ENCODE peak calls at places on chromosomes 13 and 19, in ten cellular contexts. K, Y, O, F, N, B, U, E, V and C are unnamed samples.

GRCh38 chr13:89550842-89551422 is 1796.6 kb upstream of the MIR17HG start:
- DNase-seq in K (no peak), Y (no peak), O (no peak), F (no peak), N (no peak), B (no peak), U (no peak), E (no peak), V (no peak), C (no peak)

GRCh38 chr13:93080166-93080565 is 146.4 kb upstream of the GPC6 start:
- DNase-seq in K (no peak), Y (no peak), O (no peak), F (no peak), N (no peak), B (no peak), U (no peak), E (no peak), V (no peak), C (no peak)

GRCh38 chr13:77448689-77449088 is 86.8 kb upstream of the SCEL start:
- DNase-seq in K (no peak), Y (peak; percentile 59), O (no peak), F (peak; percentile 21), N (no peak), B (no peak), U (no peak), E (no peak), V (no peak), C (no peak)

GRCh38 chr13:21676611-21677021 is 5.7 kb downstream of the FGF9 start:
- DNase-seq in K (peak; percentile 58), Y (no peak), O (no peak), F (no peak), N (no peak), B (no peak), U (no peak), E (no peak), V (peak; percentile 59), C (peak; percentile 45)

GRCh38 chr19:6495947-6496346 is 6.2 kb downstream of the TUBB4A start:
- DNase-seq in K (no peak), Y (no peak), O (no peak), F (no peak), N (no peak), B (no peak), U (no peak), E (no peak), V (no peak), C (no peak)

GRCh38 chr13:97125051-97125809 is 96.9 kb upstream of the MBNL2 start:
- DNase-seq in K (no peak), Y (no peak), O (no peak), F (no peak), N (no peak), B (peak; percentile 74), U (no peak), E (no peak), V (peak; percentile 43), C (no peak)

GRCh38 chr19:29665826-29666633 is 769 bp downstream of the PLEKHF1 start:
- DNase-seq in K (no peak), Y (peak; percentile 85), O (no peak), F (peak; percentile 67), N (peak; percentile 21), B (peak; percentile 66), U (no peak), E (no peak), V (peak; percentile 45), C (no peak)

GRCh38 chr19:54233941-54234340 is 8.6 kb downstream of the LILRA6 start:
- DNase-seq in K (no peak), Y (no peak), O (peak; percentile 19), F (no peak), N (no peak), B (no peak), U (no peak), E (no peak), V (no peak), C (no peak)

GRCh38 chr13:46113596-46113995 is 8.8 kb upstream of the CPB2 start:
- DNase-seq in K (no peak), Y (peak; percentile 51), O (no peak), F (no peak), N (no peak), B (no peak), U (no peak), E (no peak), V (no peak), C (no peak)

GRCh38 chr19:7242601-7243258 is 51.5 kb downstream of the INSR start:
- DNase-seq in K (no peak), Y (no peak), O (no peak), F (no peak), N (no peak), B (peak; percentile 64), U (no peak), E (peak; percentile 44), V (no peak), C (peak; percentile 62)

GRCh38 chr19:7326105-7326877 is 22.4 kb upstream of the ARHGEF18 start:
- DNase-seq in K (no peak), Y (no peak), O (no peak), F (no peak), N (peak; percentile 24), B (no peak), U (peak; percentile 7), E (no peak), V (peak; percentile 79), C (peak; percentile 71)

GRCh38 chr13:44052843-44053607 is 173.3 kb downstream of the LACC1 start:
- DNase-seq in K (no peak), Y (peak; percentile 52), O (no peak), F (no peak), N (no peak), B (peak; percentile 65), U (no peak), E (peak; percentile 7), V (no peak), C (no peak)

GRCh38 chr13:26534036-26534726 is 23.3 kb upstream of the WASF3 start:
- DNase-seq in K (no peak), Y (no peak), O (no peak), F (no peak), N (no peak), B (no peak), U (no peak), E (no peak), V (no peak), C (no peak)

GRCh38 chr19:49222011-49222410 is 64.4 kb downstream of the TRPM4 start:
- DNase-seq in K (no peak), Y (no peak), O (no peak), F (no peak), N (no peak), B (no peak), U (no peak), E (no peak), V (no peak), C (no peak)

GRCh38 chr19:44737238-44738160 is 11.0 kb upstream of the BCL3 start:
- DNase-seq in K (no peak), Y (no peak), O (peak; percentile 43), F (peak; percentile 83), N (no peak), B (peak; percentile 55), U (no peak), E (no peak), V (no peak), C (no peak)

DNA sequence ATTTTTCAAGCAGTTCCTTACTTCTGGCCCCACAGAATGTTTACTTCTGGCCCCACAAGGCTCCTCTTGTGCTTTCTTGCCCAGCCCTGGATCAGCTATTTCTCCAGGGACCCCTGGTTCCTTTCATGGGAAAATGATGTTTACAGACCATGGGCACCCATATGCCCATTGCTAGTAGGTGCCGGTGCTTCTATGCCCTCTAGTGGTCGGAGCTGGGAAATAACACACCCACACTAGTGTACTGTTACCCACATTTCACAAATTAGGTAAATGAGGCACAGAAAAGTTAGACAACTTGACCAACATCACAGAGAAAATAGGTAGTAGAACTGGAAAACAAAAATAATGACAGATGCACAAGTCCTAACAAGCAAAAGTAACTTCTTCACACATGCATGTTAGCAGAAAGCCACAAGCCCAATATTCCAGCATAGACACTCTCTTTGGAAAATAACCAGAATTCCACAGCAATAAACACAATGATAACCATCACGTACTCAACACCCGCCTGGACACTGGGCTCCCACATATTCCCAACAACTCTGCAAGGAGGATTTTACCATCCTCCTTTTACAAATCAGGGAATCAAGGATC is 1.3 kb upstream of the CEACAM6 start:
- DNase-seq in K (no peak), Y (peak; percentile 50), O (peak; percentile 79), F (peak; percentile 39), N (peak; percentile 63), B (peak; percentile 4), U (peak; percentile 63), E (no peak), V (peak; percentile 86), C (peak; percentile 70)
- H3K4me1 ChIP-seq in K (no peaks in the 10 kb centered on the region), Y (no peaks in the 10 kb centered on the region), O (no peaks in the 10 kb centered on the region), F (no peaks in the 10 kb centered on the region), N (peaks cover 3% of the 10 kb centered on the region), B (no peaks in the 10 kb centered on the region), U (no peaks in the 10 kb centered on the region), E (no peaks in the 10 kb centered on the region), V (peaks cover 10% of the 10 kb centered on the region), C (peaks cover 10% of the 10 kb centered on the region)

GRCh38 chr19:41877490-41877876 is 404 bp downstream of the CD79A start:
- DNase-seq in K (no peak), Y (no peak), O (peak; percentile 90), F (no peak), N (no peak), B (no peak), U (no peak), E (no peak), V (no peak), C (peak; percentile 93)
- H3K4me1 ChIP-seq in K (peaks cover 40% of the 10 kb centered on the region), Y (no peaks in the 10 kb centered on the region), O (peaks cover 95% of the 10 kb centered on the region), F (no peaks in the 10 kb centered on the region), N (peaks cover 96% of the 10 kb centered on the region), B (no peaks in the 10 kb centered on the region), U (peaks cover 86% of the 10 kb centered on the region), E (no peaks in the 10 kb centered on the region), V (no peaks in the 10 kb centered on the region), C (peaks cover 74% of the 10 kb centered on the region)

GRCh38 chr19:50505856-50506611 is 5.0 kb downstream of the JOSD2 start:
- DNase-seq in K (peak; percentile 39), Y (no peak), O (peak; percentile 67), F (no peak), N (no peak), B (no peak), U (no peak), E (no peak), V (no peak), C (no peak)
- H3K4me1 ChIP-seq in K (no peaks in the 10 kb centered on the region), Y (no peaks in the 10 kb centered on the region), O (peaks cover 12% of the 10 kb centered on the region), F (no peaks in the 10 kb centered on the region), N (peaks cover 9% of the 10 kb centered on the region), B (peaks cover 3% of the 10 kb centered on the region), U (peaks cover 9% of the 10 kb centered on the region), E (peaks cover 7% of the 10 kb centered on the region), V (no peaks in the 10 kb centered on the region), C (peaks cover 7% of the 10 kb centered on the region)

DNA sequence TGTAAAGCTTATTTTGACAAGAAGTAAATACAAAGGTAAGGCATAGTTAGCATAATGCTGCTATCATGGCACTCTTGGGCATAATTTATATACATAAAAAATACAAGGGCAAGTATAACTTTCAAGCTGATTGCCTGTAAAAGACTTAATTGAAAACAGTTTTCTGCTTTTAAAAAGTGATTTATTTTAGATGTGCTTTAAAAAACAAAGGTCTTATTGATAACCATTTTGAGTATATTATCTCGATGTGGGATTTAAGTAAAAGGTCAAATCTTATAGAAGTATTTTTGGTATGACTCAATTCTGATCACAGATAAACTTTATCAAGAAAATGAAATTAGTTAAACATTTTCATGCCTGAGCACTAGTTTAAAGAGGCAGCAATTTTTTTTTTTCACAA is 175.8 kb downstream of the KCNRG start:
- DNase-seq in K (no peak), Y (no peak), O (no peak), F (no peak), N (no peak), B (no peak), U (no peak), E (no peak), V (no peak), C (no peak)
- H3K4me1 ChIP-seq in K (no peaks in the 10 kb centered on the region), Y (no peaks in the 10 kb centered on the region), O (no peaks in the 10 kb centered on the region), F (no peaks in the 10 kb centered on the region), N (peaks cover 35% of the 10 kb centered on the region), B (peaks cover 4% of the 10 kb centered on the region), U (no peaks in the 10 kb centered on the region), E (no peaks in the 10 kb centered on the region), V (no peaks in the 10 kb centered on the region), C (no peaks in the 10 kb centered on the region)

GRCh38 chr19:1355974-1356865 is 27.5 kb upstream of the NDUFS7 start:
- DNase-seq in K (no peak), Y (no peak), O (no peak), F (no peak), N (no peak), B (peak; percentile 30), U (no peak), E (no peak), V (peak; percentile 64), C (no peak)
- H3K4me1 ChIP-seq in K (no peaks in the 10 kb centered on the region), Y (no peaks in the 10 kb centered on the region), O (peaks cover 27% of the 10 kb centered on the region), F (no peaks in the 10 kb centered on the region), N (peaks cover 16% of the 10 kb centered on the region), B (peaks cover 11% of the 10 kb centered on the region), U (peaks cover 6% of the 10 kb centered on the region), E (peaks cover 12% of the 10 kb centered on the region), V (no peaks in the 10 kb centered on the region), C (peaks cover 23% of the 10 kb centered on the region)